ENCODE peak calls at places on chromosomes 1 and 21, in six cellular contexts. M is H9, V is neuronal stem cell, J is IMR-90, A is H1, C is mesenchymal stem cell. Y is an unnamed sample.

GRCh38 chr1:113931456-113931855 is 2.3 kb downstream of the HIPK1 start:
- DNase-seq in M (no peak), C (peak), J (peak), V (no peak), A (no peak), Y (no peak)

GRCh38 chr1:202158810-202159533 is 1.4 kb downstream of the PTPN7 start:
- DNase-seq in C (no peak), V (no peak), M (no peak), J (no peak), A (no peak), Y (no peak)

GRCh38 chr1:155451199-155451598 is 111.4 kb downstream of the ASH1L start:
- DNase-seq in M (no peak), J (no peak), A (no peak), V (no peak), C (no peak), Y (no peak)

GRCh38 chr21:44989943-44990780 is 50.3 kb downstream of the SLX9 start:
- DNase-seq in M (no peak), J (no peak), V (no peak), A (no peak), C (no peak), Y (no peak)

GRCh38 chr21:15638856-15639549 is 90.8 kb upstream of the USP25 start:
- DNase-seq in J (no peak), A (no peak), C (no peak), V (no peak), M (no peak), Y (peak)

GRCh38 chr1:175504875-175505555 is 238.4 kb downstream of the TNR start:
- DNase-seq in M (peak), A (no peak), V (no peak), J (no peak), C (no peak), Y (peak)

GRCh38 chr1:156126701-156127534 is 12.4 kb downstream of the LMNA start:
- DNase-seq in V (no peak), M (no peak), A (no peak), C (peak), J (peak), Y (no peak)

GRCh38 chr1:243432136-243432535 is 176.3 kb downstream of the SDCCAG8 start:
- DNase-seq in V (no peak), M (no peak), A (no peak), J (no peak), C (no peak), Y (no peak)

GRCh38 chr1:117621316-117621715 is 15.5 kb downstream of the TENT5C start:
- DNase-seq in M (no peak), V (no peak), J (no peak), C (no peak), A (no peak), Y (no peak)

GRCh38 chr1:58727363-58727762 is 27.5 kb upstream of the MYSM1 start:
- DNase-seq in M (no peak), V (no peak), A (no peak), C (peak), J (peak), Y (peak)

GRCh38 chr1:8708259-8708658 is 109.2 kb downstream of the RERE start:
- DNase-seq in A (no peak), J (no peak), C (no peak), M (no peak), V (no peak), Y (no peak)

GRCh38 chr21:41745026-41745820 is 21.6 kb downstream of the RIPK4 start:
- DNase-seq in J (no peak), A (no peak), C (no peak), M (no peak), V (no peak), Y (no peak)

GRCh38 chr1:160759740-160760139 is 20.7 kb downstream of the SLAMF7 start:
- DNase-seq in A (no peak), V (no peak), C (no peak), M (no peak), J (no peak), Y (no peak)

GRCh38 chr1:198656500-198656932 is 17.7 kb downstream of the PTPRC start:
- DNase-seq in C (no peak), V (no peak), A (no peak), M (no peak), J (no peak), Y (no peak)

GRCh38 chr1:154198756-154199562 is 7.1 kb upstream of the TPM3 start:
- DNase-seq in J (peak), V (peak), M (peak), C (peak), A (peak), Y (peak)

GRCh38 chr21:40845621-40846020 is 1.3 kb downstream of the DSCAM start:
- DNase-seq in A (no peak), M (no peak), C (no peak), V (no peak), J (peak), Y (no peak)

GRCh38 chr1:43834280-43835140 is 99.1 kb upstream of the ARTN start:
- DNase-seq in M (no peak), C (peak), J (no peak), A (no peak), V (no peak), Y (no peak)

GRCh38 chr21:43803558-43804300 is 14.4 kb downstream of the RRP1 start:
- DNase-seq in J (no peak), A (no peak), C (no peak), V (no peak), M (no peak), Y (no peak)

GRCh38 chr1:37793773-37794371 is at the start of gene MANEAL:
- DNase-seq in A (peak), J (peak), V (peak), C (peak), M (peak), Y (peak)

GRCh38 chr1:232689714-232690113 is 59.8 kb upstream of the SIPA1L2 start:
- DNase-seq in J (no peak), M (no peak), V (no peak), A (no peak), C (no peak), Y (peak)

GRCh38 chr21:24204641-24205040 is 1402.6 kb downstream of the MRPL39 start:
- DNase-seq in M (no peak), A (no peak), C (no peak), J (no peak), V (no peak), Y (no peak)

GRCh38 chr21:38760017-38760761 is 45.5 kb upstream of the ETS2 start:
- DNase-seq in M (no peak), V (no peak), A (no peak), J (peak), C (peak), Y (peak)

GRCh38 chr1:245754463-245754961 is 599.7 kb downstream of the KIF26B start:
- DNase-seq in C (peak), V (no peak), A (no peak), M (no peak), J (no peak), Y (peak)

GRCh38 chr1:155648207-155649147 is 38.5 kb downstream of the MSTO1 start:
- DNase-seq in V (peak), J (peak), C (peak), M (peak), A (no peak), Y (peak)

GRCh38 chr1:155931332-155932038 is 2.7 kb downstream of the KHDC4 start:
- DNase-seq in V (no peak), A (no peak), J (no peak), M (no peak), C (no peak), Y (no peak)

GRCh38 chr1:64098856-64099606 is 104.4 kb upstream of the UBE2U start:
- DNase-seq in A (no peak), C (no peak), J (no peak), M (no peak), V (no peak), Y (no peak)

DNA sequence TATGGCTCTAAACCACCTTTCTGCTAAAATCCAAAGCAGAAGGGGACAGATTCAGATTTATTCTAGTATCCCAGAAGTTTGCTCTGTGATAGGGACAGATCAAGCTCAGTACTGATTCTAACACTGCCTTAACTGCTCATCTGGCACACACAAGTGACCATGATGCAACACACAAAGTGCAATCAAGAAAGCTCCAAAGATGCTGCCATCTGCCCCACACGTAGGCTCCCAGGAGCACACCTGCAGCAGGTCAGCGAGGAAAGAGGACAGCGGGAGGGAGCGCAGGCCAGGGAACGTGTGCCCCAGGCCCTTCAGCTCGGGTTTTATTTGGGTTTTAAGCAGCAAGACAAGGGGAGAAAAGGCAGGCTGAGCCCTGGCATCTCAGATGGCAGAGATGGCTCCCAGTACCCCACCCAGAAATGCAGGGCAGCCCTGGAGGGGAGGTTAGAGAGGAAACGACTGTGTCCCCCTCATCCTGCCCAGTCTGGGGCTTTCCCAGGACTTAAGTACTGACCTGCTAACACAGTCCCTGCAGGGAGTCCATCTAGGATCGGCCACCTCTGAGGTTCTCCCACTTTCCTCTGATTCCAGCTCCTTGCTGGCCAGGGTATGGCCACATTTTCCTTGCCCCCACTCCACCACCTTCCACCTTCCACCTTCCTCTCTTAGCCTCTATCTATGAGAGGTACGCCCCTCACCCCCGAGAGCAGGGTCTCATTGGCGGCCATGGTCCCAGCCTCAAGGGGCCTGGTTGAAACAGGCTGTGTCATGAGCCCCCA is 1.2 kb downstream of the TRIM11 start:
- DNase-seq in A (no peak), M (peak), V (no peak), J (peak), C (no peak), Y (peak)
- H4K8ac ChIP-seq in A (no peak), M (no peak), V (no peak), J (no peak), C (no peak), Y (no peak)

GRCh38 chr1:183432548-183432875 is 14.3 kb upstream of the NMNAT2 start:
- DNase-seq in C (no peak), A (no peak), M (no peak), J (no peak), V (no peak), Y (no peak)

GRCh38 chr1:183433703-183434102 is 15.5 kb upstream of the NMNAT2 start:
- DNase-seq in C (no peak), M (no peak), J (no peak), V (no peak), A (no peak), Y (peak)

GRCh38 chr1:183435497-183435896 is 17.3 kb upstream of the NMNAT2 start:
- DNase-seq in J (no peak), C (no peak), A (no peak), V (no peak), M (no peak), Y (no peak)

GRCh38 chr1:183431840-183432547 is 13.8 kb upstream of the NMNAT2 start:
- DNase-seq in M (no peak), A (no peak), V (no peak), J (no peak), C (no peak), Y (no peak)
- H3K4ac ChIP-seq in M (no peak), A (no peak), V (no peak), J (no peak), C (no peak), Y (no peak)

GRCh38 chr1:119009300-119009660 is 21.1 kb upstream of the TBX15 start:
- DNase-seq in J (no peak), M (no peak), C (no peak), A (no peak), V (no peak), Y (no peak)
- H2BK15ac ChIP-seq in J (no peak), M (no peak), C (no peak), A (no peak), V (no peak), Y (no peak)

GRCh38 chr21:33262921-33263320 is 3.2 kb upstream of the IL10RB start:
- DNase-seq in C (no peak), V (no peak), M (no peak), A (no peak), J (no peak), Y (no peak)
- H4K8ac ChIP-seq in C (no peak), V (no peak), M (no peak), A (no peak), J (no peak), Y (no peak)

GRCh38 chr1:21907079-21907418 is 30.1 kb downstream of the HSPG2 start:
- DNase-seq in M (no peak), A (no peak), J (no peak), V (no peak), C (no peak), Y (no peak)
- H3K4ac ChIP-seq in M (no peak), A (no peak), J (no peak), V (no peak), C (peak), Y (no peak)

GRCh38 chr1:236021424-236022135 is 43.3 kb downstream of the NID1 start:
- DNase-seq in J (peak), V (peak), M (no peak), C (no peak), A (no peak), Y (no peak)

GRCh38 chr1:236027096-236027495 is 37.8 kb downstream of the NID1 start:
- DNase-seq in V (no peak), A (no peak), M (no peak), C (no peak), J (no peak), Y (no peak)

GRCh38 chr1:236024655-236025054 is 40.2 kb downstream of the NID1 start:
- DNase-seq in C (no peak), M (no peak), V (no peak), J (no peak), A (no peak), Y (peak)

GRCh38 chr1:236025836-236026235 is 39.1 kb downstream of the NID1 start:
- DNase-seq in V (no peak), M (no peak), C (no peak), A (no peak), J (no peak), Y (no peak)

GRCh38 chr1:236023926-236024565 is 40.8 kb downstream of the NID1 start:
- DNase-seq in A (no peak), C (no peak), M (no peak), V (no peak), J (no peak), Y (no peak)
- H2BK15ac ChIP-seq in A (no peak), C (no peak), M (no peak), V (no peak), J (no peak), Y (no peak)

GRCh38 chr1:223030871-223031270 is 112.2 kb downstream of the TLR5 start:
- DNase-seq in V (no peak), J (no peak), C (no peak), M (no peak), A (no peak), Y (peak)
- H4K8ac ChIP-seq in V (no peak), J (no peak), C (no peak), M (no peak), A (no peak), Y (no peak)

DNA sequence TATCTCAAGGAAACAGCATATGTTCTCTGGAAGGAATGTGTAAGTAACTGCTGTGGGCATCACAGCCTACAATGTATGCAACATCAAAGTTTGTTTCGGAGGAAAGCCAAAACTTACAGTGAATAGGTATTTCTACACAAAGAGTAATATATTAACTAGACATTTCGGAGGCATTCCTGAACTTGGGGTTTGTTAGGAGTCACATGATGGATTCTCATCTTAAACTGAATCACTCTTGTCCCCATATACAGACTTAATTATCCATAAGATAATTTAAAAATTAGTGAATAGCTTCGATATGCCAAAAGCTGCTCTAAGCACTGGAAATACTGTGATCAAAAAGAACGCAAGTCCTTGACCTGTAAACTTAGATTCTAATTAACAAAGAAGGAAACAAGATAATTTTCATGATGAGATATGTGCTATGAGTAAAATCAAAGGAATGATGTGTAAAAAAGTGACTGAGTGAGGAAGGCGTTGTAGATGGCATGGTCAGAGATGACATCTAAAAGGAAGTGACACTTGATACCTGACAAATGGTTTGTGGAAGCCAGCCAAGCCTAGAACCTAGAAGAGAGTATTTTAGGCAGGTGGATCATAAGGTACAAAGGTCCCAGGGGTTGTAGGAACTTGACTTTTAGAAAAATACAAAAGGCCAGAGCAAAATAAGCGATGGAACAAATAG is 273.1 kb downstream of the MRPL39 start:
- DNase-seq in A (no peak), V (no peak), J (no peak), C (no peak), M (no peak), Y (no peak)
- H3K4ac ChIP-seq in A (no peak), V (no peak), J (no peak), C (no peak), M (no peak), Y (no peak)

DNA sequence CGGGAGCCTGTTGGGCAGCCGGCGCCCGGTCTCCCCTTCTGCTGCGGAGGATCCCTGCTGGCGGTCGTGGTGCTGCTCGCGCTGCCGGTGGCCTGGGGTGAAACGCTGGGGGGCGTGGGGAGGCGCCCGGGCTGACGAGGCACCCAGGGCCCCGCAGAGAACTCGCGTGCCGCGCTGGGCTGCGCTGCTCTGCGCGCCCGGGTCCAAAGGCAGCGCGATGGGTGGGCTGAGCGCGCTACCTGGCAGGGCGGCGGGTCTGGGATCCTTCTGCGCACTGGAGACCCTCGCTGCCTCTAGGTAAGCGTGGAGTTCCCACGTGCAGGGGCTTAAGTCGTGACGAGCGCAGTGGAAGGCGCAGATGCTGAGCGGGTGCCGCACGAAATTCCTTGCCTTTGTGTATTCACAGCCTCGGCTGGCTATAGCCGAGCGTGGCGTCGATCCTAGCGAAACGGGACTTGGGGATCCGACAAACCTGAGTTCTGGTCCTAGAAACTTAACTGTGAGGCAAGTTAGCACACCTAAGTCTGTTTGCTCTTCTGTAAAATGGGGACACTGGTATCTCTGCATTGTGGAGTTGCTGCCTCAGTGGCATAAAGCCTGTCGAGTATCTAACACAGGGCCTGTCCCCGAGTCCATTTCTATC is 24.7 kb downstream of the CR1L start:
- DNase-seq in M (no peak), V (no peak), C (no peak), J (no peak), A (no peak), Y (no peak)
- H2BK15ac ChIP-seq in M (no peak), V (no peak), C (no peak), J (no peak), A (no peak), Y (no peak)